ENCODE peak calls at places on chromosomes 4 and X, in four cellular contexts. C, P, A and H are unnamed samples.

GRCh38 chr4:140423106-140423505 is 4.3 kb downstream of the CLGN start:
- DNase-seq in C (no peak), P (no peak), A (no peak), H (no peak)

GRCh38 chrX:112832481-112833095 is 8.0 kb downstream of the AMOT start:
- DNase-seq in C (no peak), P (no peak), A (no peak), H (no peak)

GRCh38 chr4:8195841-8196460 is 3.1 kb upstream of the SH3TC1 start:
- DNase-seq in C (no peak), P (no peak), A (no peak), H (no peak)

GRCh38 chrX:8366491-8366890 is 98.1 kb upstream of the VCX3B start:
- DNase-seq in C (no peak), P (no peak), A (no peak), H (no peak)

GRCh38 chr4:165873298-165874071 is 448 bp downstream of the TLL1 start:
- DNase-seq in C (no peak), P (no peak), A (no peak), H (peak)

GRCh38 chrX:154600962-154601374 is 16.0 kb downstream of the CTAG1A start:
- DNase-seq in C (no peak), P (no peak), A (no peak), H (no peak)

GRCh38 chr4:106541253-106541652 is 172.7 kb upstream of the GIMD1 start:
- DNase-seq in C (no peak), P (no peak), A (no peak), H (no peak)

GRCh38 chr4:88158360-88159136 is at the start of gene ABCG2:
- DNase-seq in C (no peak), P (peak), A (no peak), H (peak)

GRCh38 chr4:152618971-152619370 is 60.8 kb downstream of the TMEM154 start:
- DNase-seq in C (no peak), P (no peak), A (no peak), H (no peak)

GRCh38 chr4:57074753-57075152 is 35.4 kb downstream of the IGFBP7 start:
- DNase-seq in C (no peak), P (no peak), A (no peak), H (no peak)

GRCh38 chrX:48507246-48507645 is 1.5 kb upstream of the PORCN start:
- DNase-seq in C (no peak), P (no peak), A (no peak), H (no peak)

GRCh38 chr4:174523003-174523693 is 860 bp upstream of the HPGD start:
- DNase-seq in C (no peak), P (no peak), A (no peak), H (no peak)

GRCh38 chr4:102791318-102791835 is 30.6 kb upstream of the MANBA start:
- DNase-seq in C (no peak), P (no peak), A (no peak), H (no peak)

GRCh38 chr4:3417448-3417847 is 24.3 kb upstream of the HGFAC start:
- DNase-seq in C (no peak), P (no peak), A (no peak), H (no peak)

GRCh38 chrX:76996641-76997040 is 450.5 kb upstream of the FGF16 start:
- DNase-seq in C (no peak), P (no peak), A (no peak), H (no peak)

GRCh38 chr4:139278956-139279722 is 886 bp downstream of the MGARP start:
- DNase-seq in C (no peak), P (no peak), A (no peak), H (no peak)

GRCh38 chr4:244471-244870 is 60.8 kb downstream of the ZNF732 start:
- DNase-seq in C (no peak), P (peak), A (peak), H (no peak)

GRCh38 chrX:44945736-44946135 is 72.7 kb downstream of the KDM6A start:
- DNase-seq in C (peak), P (peak), A (no peak), H (no peak)

GRCh38 chr4:69773443-69773842 is 13.0 kb upstream of the SULT1B1 start:
- DNase-seq in C (no peak), P (no peak), A (no peak), H (no peak)

GRCh38 chr4:77582716-77583115 is 22.9 kb upstream of the CXCL13 start:
- DNase-seq in C (no peak), P (no peak), A (no peak), H (no peak)

GRCh38 chr4:168831585-168831918 is 178.5 kb downstream of the CBR4 start:
- DNase-seq in C (no peak), P (no peak), A (no peak), H (no peak)

GRCh38 chr4:140359571-140360427 is 13.6 kb upstream of the SCOC start:
- DNase-seq in C (peak), P (peak), A (no peak), H (peak)

GRCh38 chr4:158315706-158316105 is 105.4 kb downstream of the TMEM144 start:
- DNase-seq in C (no peak), P (no peak), A (no peak), H (no peak)

GRCh38 chr4:59247032-59247431 is 1953.1 kb upstream of the ADGRL3 start:
- DNase-seq in C (no peak), P (no peak), A (no peak), H (no peak)

GRCh38 chr4:113683143-113683542 is 78.4 kb downstream of the CAMK2D start:
- DNase-seq in C (no peak), P (no peak), A (peak), H (peak)

GRCh38 chrX:1425381-1425780 is 27.3 kb downstream of the ASMTL start:
- DNase-seq in C (no peak), P (no peak), A (no peak), H (no peak)

GRCh38 chr4:91031761-91032160 is 904.6 kb downstream of the CCSER1 start:
- DNase-seq in C (no peak), P (no peak), A (no peak), H (no peak)

GRCh38 chr4:65023877-65024670 is 614.8 kb upstream of the TECRL start:
- DNase-seq in C (no peak), P (no peak), A (no peak), H (no peak)

GRCh38 chrX:55715847-55716246 is 1.7 kb upstream of the RRAGB start:
- DNase-seq in C (no peak), P (peak), A (no peak), H (no peak)

GRCh38 chr4:137226900-137227299 is 305.4 kb downstream of the PCDH18 start:
- DNase-seq in C (no peak), P (no peak), A (no peak), H (no peak)
- TF ChIP-seq SPI1 in C (no peak), P (no peak), A (no peak), H (no peak)

GRCh38 chr4:15521442-15522039 is 51.9 kb downstream of the CC2D2A start:
- DNase-seq in C (no peak), P (no peak), A (no peak), H (no peak)
- TF ChIP-seq SPI1 in C (no peak), P (no peak), A (no peak), H (no peak)

DNA sequence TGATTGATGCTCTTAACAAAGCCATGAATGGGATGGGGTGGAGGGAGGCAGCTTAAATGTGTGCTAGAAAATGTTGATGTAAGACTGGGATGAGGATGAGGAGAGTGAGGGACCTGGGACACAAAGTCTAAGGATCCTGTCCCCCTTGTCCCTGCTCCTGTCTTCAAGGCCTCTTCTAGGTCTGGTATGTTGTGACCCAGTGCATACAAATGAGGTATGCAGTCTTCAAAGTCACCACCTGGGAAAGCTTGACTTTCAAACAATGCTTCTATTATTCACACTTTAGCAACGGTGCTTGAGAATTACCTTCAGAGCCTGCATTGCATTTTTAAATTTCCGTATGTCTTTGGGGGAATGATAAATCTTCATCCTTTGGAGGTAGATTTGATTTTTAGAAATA is 88.4 kb upstream of the SLC34A2 start:
- DNase-seq in C (no peak), P (no peak), A (no peak), H (no peak)
- TF ChIP-seq SPI1 in C (no peak), P (no peak), A (no peak), H (no peak)

GRCh38 chr4:166994686-166995085 is 239.6 kb downstream of the SPOCK3 start:
- DNase-seq in C (no peak), P (no peak), A (no peak), H (no peak)

GRCh38 chr4:167000141-167000852 is 234.0 kb downstream of the SPOCK3 start:
- DNase-seq in C (no peak), P (no peak), A (no peak), H (no peak)

GRCh38 chr4:166991162-166991561 is 243.1 kb downstream of the SPOCK3 start:
- DNase-seq in C (no peak), P (no peak), A (no peak), H (no peak)

DNA sequence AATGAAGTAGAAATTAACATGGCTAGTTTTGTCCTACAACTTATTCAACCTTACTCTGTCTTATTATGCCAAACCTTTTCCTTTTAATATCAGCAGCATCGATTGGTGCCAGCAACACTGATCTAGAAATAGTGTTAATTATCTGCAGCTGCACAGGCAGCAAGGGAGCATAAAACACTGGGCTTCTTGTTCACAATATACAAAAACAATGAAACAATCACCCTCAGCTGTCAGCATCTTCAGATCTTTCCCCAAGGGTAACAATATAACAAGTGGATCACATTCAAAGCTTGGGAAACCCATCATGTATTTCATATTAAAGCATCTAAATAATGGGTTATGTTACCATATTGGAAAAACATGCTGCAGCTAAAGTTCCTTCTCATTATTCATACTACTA is 238.1 kb downstream of the SPOCK3 start:
- DNase-seq in C (no peak), P (no peak), A (no peak), H (no peak)
- TF ChIP-seq SPI1 in C (no peak), P (no peak), A (no peak), H (no peak)

DNA sequence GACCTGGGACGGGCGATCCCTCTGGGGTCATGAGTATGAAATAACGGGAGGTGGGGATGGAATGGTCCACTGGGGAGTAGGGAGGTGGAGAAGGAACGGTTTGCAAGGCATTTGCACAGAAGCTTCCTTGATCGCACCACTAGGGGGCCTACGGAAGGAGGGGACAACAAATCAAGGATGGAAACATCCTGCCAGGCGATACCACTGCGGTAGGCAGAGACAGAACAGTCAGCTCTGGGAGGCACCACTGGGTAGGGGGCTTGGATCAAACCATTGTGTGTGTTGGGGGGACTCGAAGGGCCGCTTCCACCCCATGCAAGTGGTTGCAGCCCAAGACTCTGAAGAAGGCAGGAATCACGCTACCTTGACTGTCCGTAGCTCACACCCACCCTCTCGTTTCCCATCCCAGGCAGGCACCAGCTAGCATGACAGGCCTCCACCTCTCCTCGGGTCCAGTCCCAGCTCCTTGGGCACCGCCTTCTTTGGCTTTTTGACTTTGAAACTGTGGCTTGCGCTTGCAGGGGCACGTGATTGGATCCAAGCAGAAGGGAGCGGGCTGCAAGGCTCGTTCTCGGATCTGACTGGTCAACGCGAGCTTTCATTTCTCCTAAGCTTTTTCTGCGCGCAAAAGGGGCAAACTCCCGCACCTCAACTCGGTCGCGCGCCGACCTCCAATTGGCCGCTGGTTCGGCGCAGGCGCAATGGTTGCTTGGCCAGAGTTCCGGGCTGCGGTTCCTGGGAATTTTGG is 28.4 kb downstream of the GAGE1 start:
- DNase-seq in C (no peak), P (peak), A (no peak), H (no peak)
- TF ChIP-seq SPI1 in C (no peak), P (no peak), A (no peak), H (no peak)

GRCh38 chr4:143186202-143186601 is 1.5 kb downstream of the USP38 start:
- DNase-seq in C (no peak), P (no peak), A (no peak), H (no peak)
- TF ChIP-seq SPI1 in C (no peak), P (no peak), A (no peak), H (no peak)

DNA sequence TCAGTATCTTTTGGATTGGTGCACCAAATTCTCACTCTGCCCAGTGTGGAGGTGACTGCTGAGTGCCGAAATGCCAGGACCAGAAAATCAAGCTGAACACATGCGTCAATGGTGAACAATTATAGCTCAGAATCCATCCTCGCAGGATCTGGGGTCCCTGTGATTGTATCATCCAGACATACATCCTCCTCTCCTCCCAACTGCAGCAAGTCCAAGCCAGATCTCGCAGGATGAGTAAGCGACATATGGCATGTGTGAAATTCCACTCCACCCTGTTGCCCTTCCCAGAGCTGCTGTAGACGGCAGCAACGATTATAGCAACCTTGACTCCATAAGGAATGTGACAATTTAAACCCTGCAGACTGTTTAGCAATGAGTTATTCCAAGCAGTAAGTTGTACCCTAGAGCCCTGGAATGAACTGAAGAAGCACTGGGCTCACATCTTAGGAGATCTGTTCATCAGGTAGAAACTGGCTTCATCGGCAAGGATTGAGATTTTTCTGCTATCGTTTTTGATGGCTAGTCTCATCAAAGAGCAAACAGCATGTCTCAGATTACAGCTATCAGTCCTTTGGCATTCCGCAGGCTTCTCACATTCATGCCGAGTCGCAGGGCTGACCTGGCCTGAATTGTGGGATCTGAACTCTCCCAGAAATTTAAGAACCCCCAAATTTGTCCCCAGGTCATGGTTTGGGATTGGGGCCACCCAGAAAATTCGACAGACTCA is 35.5 kb upstream of the SORBS2 start:
- DNase-seq in C (no peak), P (no peak), A (no peak), H (no peak)
- TF ChIP-seq SPI1 in C (no peak), P (no peak), A (no peak), H (no peak)

DNA sequence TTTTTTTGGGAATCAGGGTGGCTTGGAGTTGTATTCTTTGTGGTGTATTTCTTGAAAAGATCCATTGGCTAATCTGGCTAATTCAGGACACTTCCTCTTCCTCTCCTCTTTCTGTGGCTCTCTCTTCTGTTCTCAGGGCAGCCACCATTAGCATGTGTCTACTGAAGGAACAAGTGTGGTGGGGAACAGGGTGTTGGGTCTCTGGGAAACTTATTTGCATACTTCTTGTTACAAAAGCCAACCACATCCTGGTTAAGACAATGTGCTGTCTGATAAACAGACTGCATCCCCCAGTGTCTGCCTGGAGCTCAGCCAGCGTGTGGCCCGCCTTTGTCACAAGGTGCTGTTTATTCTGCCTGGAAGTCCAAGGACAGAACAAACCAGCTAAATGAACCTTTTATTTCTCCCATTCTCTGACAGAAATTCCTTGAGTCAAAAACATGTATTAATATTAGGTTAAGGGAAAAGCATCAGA is 203.4 kb downstream of the SPRY1 start:
- DNase-seq in C (peak), P (peak), A (peak), H (peak)
- TF ChIP-seq SPI1 in C (peak), P (peak), A (peak), H (peak)

GRCh38 chrX:74118503-74118902 is 185.5 kb upstream of the ZCCHC13 start:
- DNase-seq in C (no peak), P (no peak), A (no peak), H (no peak)

GRCh38 chrX:74117962-74118361 is 186.0 kb upstream of the ZCCHC13 start:
- DNase-seq in C (no peak), P (no peak), A (no peak), H (no peak)

DNA sequence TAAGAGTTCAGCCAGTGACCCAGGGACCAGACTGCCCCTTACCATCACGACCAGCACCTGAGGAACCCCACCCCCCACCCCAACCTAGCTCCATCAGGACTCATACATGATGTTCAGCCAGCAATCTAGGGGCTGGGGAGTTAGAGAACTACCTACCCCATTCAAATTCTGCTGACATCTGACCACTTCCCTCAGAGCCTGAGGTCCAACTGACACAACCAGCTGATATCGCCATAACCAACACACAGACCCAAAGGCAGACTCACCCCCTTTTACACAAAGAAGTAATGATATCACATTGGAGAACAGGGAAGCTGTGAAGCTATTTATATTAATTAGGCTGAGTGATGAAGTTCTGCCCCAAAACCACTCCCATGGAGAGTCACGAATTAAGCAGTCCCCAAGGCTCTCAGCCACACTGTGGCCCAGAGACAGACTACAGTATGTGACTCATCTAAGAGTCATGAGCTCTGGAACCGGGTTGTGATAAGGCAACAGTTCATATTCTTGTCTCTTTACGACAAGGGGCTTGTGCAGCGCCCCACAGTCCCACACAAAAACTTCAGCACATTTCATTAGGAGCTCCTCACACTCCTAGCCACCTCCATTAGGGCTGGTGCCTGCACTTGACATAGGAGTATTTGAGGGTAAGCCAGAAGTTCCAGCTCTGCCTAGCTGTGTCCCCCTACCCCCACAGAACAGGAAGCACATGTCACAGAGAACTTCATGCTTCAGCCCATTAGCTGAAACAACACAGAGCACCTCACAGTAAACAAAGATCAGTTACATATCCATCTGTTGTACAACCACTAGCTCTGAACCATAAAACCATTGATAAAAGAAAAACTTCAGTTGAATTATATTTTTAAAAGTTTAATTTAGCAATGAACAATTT is 184.7 kb upstream of the ZCCHC13 start:
- DNase-seq in C (no peak), P (no peak), A (no peak), H (no peak)
- TF ChIP-seq SPI1 in C (no peak), P (no peak), A (no peak), H (no peak)

DNA sequence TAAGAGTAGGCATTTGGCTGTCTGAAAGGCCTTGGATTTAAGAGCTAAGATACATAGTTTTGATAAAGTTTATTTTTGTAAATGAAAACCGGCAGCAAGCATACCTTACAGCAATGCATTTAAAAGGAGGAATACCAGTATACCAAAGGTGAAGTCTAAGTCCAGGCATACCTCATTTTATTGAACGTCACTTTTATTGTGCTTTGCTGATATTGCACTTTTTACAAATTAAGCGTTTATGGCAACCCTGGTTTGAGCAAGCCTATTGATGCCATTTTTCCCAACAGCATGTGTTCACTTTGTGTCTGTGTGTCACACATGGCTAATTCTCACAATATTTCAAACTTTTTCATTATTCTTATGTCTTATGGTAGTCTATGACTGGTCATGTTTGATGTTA is 8.4 kb upstream of the SLC6A14 start:
- DNase-seq in C (no peak), P (no peak), A (no peak), H (no peak)
- TF ChIP-seq SPI1 in C (no peak), P (no peak), A (no peak), H (no peak)